ENCODE peak calls at places on chromosomes 11 and 22, in five cellular contexts. One of them, this sample, is unnamed.

GRCh38 chr11:123729602-123730001 is 11.9 kb downstream of the ZNF202 start:
- DNase-seq in GM04504: peak
- DNase-seq in activated CD4-positive, CD25-positive, alpha-beta regulatory T cell: no peak
- DNase-seq in tibial artery: no peak
- DNase-seq in GM13976: no peak
- DNase-seq in this sample: no peak

GRCh38 chr11:10413268-10413667 is 41.8 kb upstream of the AMPD3 start:
- DNase-seq in GM04504: no peak
- DNase-seq in activated CD4-positive, CD25-positive, alpha-beta regulatory T cell: peak
- DNase-seq in tibial artery: no peak
- DNase-seq in GM13976: no peak
- DNase-seq in this sample: no peak

GRCh38 chr11:81869337-81870065 is 864.2 kb downstream of the FAM181B start:
- DNase-seq in GM04504: no peak
- DNase-seq in activated CD4-positive, CD25-positive, alpha-beta regulatory T cell: peak
- DNase-seq in tibial artery: no peak
- DNase-seq in GM13976: peak
- DNase-seq in this sample: no peak

GRCh38 chr11:1168256-1168655 is 10.5 kb downstream of the MUC5AC start:
- DNase-seq in GM04504: no peak
- DNase-seq in activated CD4-positive, CD25-positive, alpha-beta regulatory T cell: no peak
- DNase-seq in tibial artery: peak
- DNase-seq in GM13976: no peak
- DNase-seq in this sample: no peak

GRCh38 chr11:5593146-5593545 is 3.3 kb upstream of the TRIM6 start:
- DNase-seq in GM04504: no peak
- DNase-seq in activated CD4-positive, CD25-positive, alpha-beta regulatory T cell: no peak
- DNase-seq in tibial artery: no peak
- DNase-seq in GM13976: no peak
- DNase-seq in this sample: no peak

GRCh38 chr22:29998627-29999026 is 81.6 kb upstream of the HORMAD2 start:
- DNase-seq in GM04504: no peak
- DNase-seq in activated CD4-positive, CD25-positive, alpha-beta regulatory T cell: no peak
- DNase-seq in tibial artery: no peak
- DNase-seq in GM13976: no peak
- DNase-seq in this sample: no peak

GRCh38 chr22:42754658-42755057 is 34.0 kb upstream of the A4GALT start:
- DNase-seq in GM04504: peak
- DNase-seq in activated CD4-positive, CD25-positive, alpha-beta regulatory T cell: no peak
- DNase-seq in tibial artery: no peak
- DNase-seq in GM13976: no peak
- DNase-seq in this sample: no peak

GRCh38 chr22:19844423-19845368 is 10.0 kb downstream of the GNB1L start:
- DNase-seq in GM04504: peak
- DNase-seq in activated CD4-positive, CD25-positive, alpha-beta regulatory T cell: no peak
- DNase-seq in tibial artery: peak
- DNase-seq in GM13976: peak
- DNase-seq in this sample: peak

GRCh38 chr11:129888451-129888850 is 6.9 kb downstream of the NFRKB start:
- DNase-seq in GM04504: no peak
- DNase-seq in activated CD4-positive, CD25-positive, alpha-beta regulatory T cell: no peak
- DNase-seq in tibial artery: no peak
- DNase-seq in GM13976: no peak
- DNase-seq in this sample: no peak

This sample was measured in prostate gland.